ENCODE peak calls at places on chromosomes 3 and 15, in five cellular contexts. One of them, this sample, is unnamed.
A peak's percentile ranks its signal among the peaks of the same experiment; 100 is the strongest.

GRCh38 chr3:100260081-100260684 is 609 bp upstream of the TBC1D23 start:
- DNase-seq in psoas muscle: peak; percentile 67
- DNase-seq in HCT116: no peak
- DNase-seq in NT2/D1: peak; percentile 11
- DNase-seq in H9: peak; percentile 55
- DNase-seq in this sample: peak; percentile 63

GRCh38 chr15:46894644-46895043 is 822.7 kb upstream of the SEMA6D start:
- DNase-seq in psoas muscle: no peak
- DNase-seq in HCT116: no peak
- DNase-seq in H9: no peak
- DNase-seq in NT2/D1: no peak
- DNase-seq in this sample: no peak

GRCh38 chr3:71723452-71724170 is 1.6 kb downstream of the EIF4E3 start:
- DNase-seq in NT2/D1: no peak
- DNase-seq in psoas muscle: no peak
- DNase-seq in H9: no peak
- DNase-seq in HCT116: no peak
- DNase-seq in this sample: no peak

GRCh38 chr15:89971592-89971997 is 29.5 kb upstream of the ZNF710 start:
- DNase-seq in NT2/D1: peak; percentile 58
- DNase-seq in H9: peak; percentile 91
- DNase-seq in psoas muscle: peak; percentile 34
- DNase-seq in HCT116: peak; percentile 70
- DNase-seq in this sample: peak; percentile 89

GRCh38 chr15:73683257-73683623 is 943 bp upstream of the CD276 start:
- DNase-seq in psoas muscle: no peak
- DNase-seq in H9: no peak
- DNase-seq in HCT116: no peak
- DNase-seq in NT2/D1: no peak
- DNase-seq in this sample: no peak

GRCh38 chr3:150255416-150255815 is 152.7 kb upstream of the TSC22D2 start:
- DNase-seq in psoas muscle: peak; percentile 49
- DNase-seq in NT2/D1: no peak
- DNase-seq in H9: no peak
- DNase-seq in HCT116: no peak
- DNase-seq in this sample: no peak

GRCh38 chr3:56288258-56288657 is 180.0 kb downstream of the ERC2 start:
- DNase-seq in H9: no peak
- DNase-seq in HCT116: no peak
- DNase-seq in NT2/D1: no peak
- DNase-seq in psoas muscle: no peak
- DNase-seq in this sample: no peak

GRCh38 chr3:82978368-82978767 is 1216.9 kb upstream of the GBE1 start:
- DNase-seq in psoas muscle: no peak
- DNase-seq in HCT116: no peak
- DNase-seq in H9: no peak
- DNase-seq in NT2/D1: no peak
- DNase-seq in this sample: no peak

GRCh38 chr3:96354742-96355141 is 459.7 kb upstream of the EPHA6 start:
- DNase-seq in NT2/D1: no peak
- DNase-seq in psoas muscle: no peak
- DNase-seq in H9: no peak
- DNase-seq in HCT116: no peak
- DNase-seq in this sample: no peak

GRCh38 chr3:159280326-159280725 is 478.5 kb downstream of the MFSD1 start:
- DNase-seq in H9: no peak
- DNase-seq in NT2/D1: no peak
- DNase-seq in psoas muscle: no peak
- DNase-seq in HCT116: no peak
- DNase-seq in this sample: no peak

GRCh38 chr3:34837848-34838741 is 801.2 kb upstream of the ARPP21 start:
- DNase-seq in NT2/D1: no peak
- DNase-seq in H9: no peak
- DNase-seq in HCT116: no peak
- DNase-seq in psoas muscle: no peak
- DNase-seq in this sample: no peak

GRCh38 chr15:90201944-90202375 is 830 bp downstream of the SEMA4B start:
- DNase-seq in HCT116: no peak
- DNase-seq in NT2/D1: no peak
- DNase-seq in H9: no peak
- DNase-seq in psoas muscle: no peak
- DNase-seq in this sample: peak; percentile 19

GRCh38 chr15:61835476-61836106 is 224.7 kb downstream of the VPS13C start:
- DNase-seq in NT2/D1: peak; percentile 47
- DNase-seq in psoas muscle: peak; percentile 68
- DNase-seq in H9: peak; percentile 83
- DNase-seq in HCT116: peak; percentile 21
- DNase-seq in this sample: peak; percentile 67

GRCh38 chr3:183536238-183536880 is 19.1 kb downstream of the KLHL6 start:
- DNase-seq in psoas muscle: no peak
- DNase-seq in NT2/D1: no peak
- DNase-seq in H9: no peak
- DNase-seq in HCT116: no peak
- DNase-seq in this sample: no peak

GRCh38 chr3:60578936-60579335 is 672.3 kb downstream of the FHIT start:
- DNase-seq in psoas muscle: no peak
- DNase-seq in NT2/D1: no peak
- DNase-seq in H9: no peak
- DNase-seq in HCT116: no peak
- DNase-seq in this sample: no peak

GRCh38 chr3:188839187-188839695 is 332.5 kb upstream of the TPRG1 start:
- DNase-seq in psoas muscle: no peak
- DNase-seq in H9: no peak
- DNase-seq in NT2/D1: no peak
- DNase-seq in HCT116: no peak
- DNase-seq in this sample: no peak

GRCh38 chr3:14460342-14461005 is 58.1 kb downstream of the SLC6A6 start:
- DNase-seq in H9: no peak
- DNase-seq in NT2/D1: no peak
- DNase-seq in psoas muscle: peak; percentile 76
- DNase-seq in HCT116: no peak
- DNase-seq in this sample: no peak

GRCh38 chr3:125104639-125105038 is 48.8 kb upstream of the HEG1 start:
- DNase-seq in psoas muscle: no peak
- DNase-seq in HCT116: no peak
- DNase-seq in H9: no peak
- DNase-seq in NT2/D1: no peak
- DNase-seq in this sample: no peak

GRCh38 chr15:42152196-42152920 is 4.1 kb downstream of the PLA2G4F start:
- DNase-seq in HCT116: no peak
- DNase-seq in H9: no peak
- DNase-seq in NT2/D1: no peak
- DNase-seq in psoas muscle: peak; percentile 51
- DNase-seq in this sample: no peak

GRCh38 chr3:29280675-29281264 is at the start of gene RBMS3:
- DNase-seq in H9: peak; percentile 78
- DNase-seq in HCT116: peak; percentile 48
- DNase-seq in NT2/D1: peak; percentile 81
- DNase-seq in psoas muscle: peak; percentile 85
- DNase-seq in this sample: peak; percentile 97

GRCh38 chr15:43487271-43487895 is 5.6 kb downstream of the TP53BP1 start:
- DNase-seq in HCT116: no peak
- DNase-seq in H9: no peak
- DNase-seq in psoas muscle: no peak
- DNase-seq in NT2/D1: no peak
- DNase-seq in this sample: no peak

DNA sequence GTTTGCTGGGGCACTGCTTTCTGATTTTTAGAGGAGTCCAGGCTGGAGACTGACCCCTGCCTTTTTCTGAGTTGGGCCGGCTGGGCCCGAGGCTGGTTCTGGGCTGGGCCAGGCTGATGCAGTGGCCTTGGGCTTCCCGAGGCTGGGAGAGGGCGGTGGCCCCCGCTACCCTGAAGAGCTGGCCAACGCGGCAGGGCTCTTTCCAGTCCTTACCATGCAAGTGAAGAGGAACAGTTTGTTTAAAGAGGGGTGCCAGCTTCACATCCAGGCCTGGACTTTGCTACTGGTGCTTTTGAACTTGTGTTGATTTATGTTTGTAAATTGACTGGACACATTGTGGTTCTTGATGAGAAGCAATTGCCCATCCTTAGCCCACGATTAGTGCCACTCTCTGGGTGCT is 15.3 kb downstream of the IGF1R start:
- DNase-seq in HCT116: no peak
- DNase-seq in NT2/D1: no peak
- DNase-seq in psoas muscle: no peak
- DNase-seq in H9: no peak
- DNase-seq in this sample: no peak
- H3K4me1 ChIP-seq in HCT116: peaks cover 14% of the 10 kb centered on the region
- H3K4me1 ChIP-seq in NT2/D1: peaks cover 14% of the 10 kb centered on the region
- H3K4me1 ChIP-seq in psoas muscle: peaks cover 36% of the 10 kb centered on the region
- H3K4me1 ChIP-seq in H9: peaks cover 28% of the 10 kb centered on the region
- H3K4me1 ChIP-seq in this sample: peaks cover 12% of the 10 kb centered on the region

GRCh38 chr15:70017796-70018195 is 79.9 kb downstream of the TLE3 start:
- DNase-seq in H9: no peak
- DNase-seq in NT2/D1: no peak
- DNase-seq in psoas muscle: no peak
- DNase-seq in HCT116: no peak
- DNase-seq in this sample: no peak

GRCh38 chr15:70016511-70016994 is 81.2 kb downstream of the TLE3 start:
- DNase-seq in HCT116: no peak
- DNase-seq in H9: no peak
- DNase-seq in psoas muscle: no peak
- DNase-seq in NT2/D1: no peak
- DNase-seq in this sample: no peak

GRCh38 chr15:70017025-70017424 is 80.7 kb downstream of the TLE3 start:
- DNase-seq in NT2/D1: no peak
- DNase-seq in psoas muscle: no peak
- DNase-seq in H9: no peak
- DNase-seq in HCT116: no peak
- DNase-seq in this sample: no peak

GRCh38 chr15:70020229-70020628 is 77.5 kb downstream of the TLE3 start:
- DNase-seq in psoas muscle: no peak
- DNase-seq in H9: no peak
- DNase-seq in NT2/D1: no peak
- DNase-seq in HCT116: no peak
- DNase-seq in this sample: no peak

GRCh38 chr15:70018646-70019600 is 78.8 kb downstream of the TLE3 start:
- DNase-seq in NT2/D1: no peak
- DNase-seq in psoas muscle: no peak
- DNase-seq in H9: no peak
- DNase-seq in HCT116: no peak
- DNase-seq in this sample: no peak
- H3K4me1 ChIP-seq in NT2/D1: peaks cover 12% of the 10 kb centered on the region
- H3K4me1 ChIP-seq in psoas muscle: peaks cover 5% of the 10 kb centered on the region
- H3K4me1 ChIP-seq in H9: no peaks in the 10 kb centered on the region
- H3K4me1 ChIP-seq in HCT116: peaks cover 10% of the 10 kb centered on the region
- H3K4me1 ChIP-seq in this sample: no peaks in the 10 kb centered on the region

DNA sequence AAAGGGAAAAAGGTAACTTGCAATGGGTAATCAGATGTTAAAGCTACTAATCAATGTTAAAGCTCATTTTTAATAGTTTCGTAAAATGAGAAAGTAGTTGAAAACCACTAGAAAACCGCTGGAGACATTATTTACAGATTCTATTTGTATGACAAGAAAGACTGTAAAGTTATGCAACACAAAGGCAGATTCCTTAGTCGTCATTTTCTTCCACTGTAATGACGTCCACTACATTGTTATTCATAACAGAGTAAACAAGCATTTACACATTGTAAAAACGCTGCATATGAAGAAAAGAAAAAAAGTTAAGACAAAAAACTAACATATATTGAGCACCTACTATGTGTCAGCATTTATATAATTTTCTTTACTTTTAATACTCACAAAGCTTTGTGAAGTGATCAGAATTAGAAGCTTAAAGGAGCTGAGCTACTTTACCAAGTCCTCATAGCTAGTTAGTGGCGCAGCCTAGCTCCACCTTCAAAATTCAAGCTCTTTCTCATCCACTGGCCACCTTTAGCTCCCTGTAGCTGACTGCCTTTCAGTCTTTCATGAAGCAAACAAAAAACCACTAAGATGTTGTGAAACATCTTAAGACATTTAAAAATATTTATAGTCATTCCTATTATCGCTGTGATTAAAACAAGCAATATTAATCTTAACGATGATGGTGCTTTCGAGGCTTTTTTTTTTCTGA is 100.1 kb upstream of the CDIN1 start:
- DNase-seq in NT2/D1: no peak
- DNase-seq in H9: no peak
- DNase-seq in psoas muscle: no peak
- DNase-seq in HCT116: no peak
- DNase-seq in this sample: no peak
- H3K4me1 ChIP-seq in NT2/D1: no peaks in the 10 kb centered on the region
- H3K4me1 ChIP-seq in H9: no peaks in the 10 kb centered on the region
- H3K4me1 ChIP-seq in psoas muscle: no peaks in the 10 kb centered on the region
- H3K4me1 ChIP-seq in HCT116: no peaks in the 10 kb centered on the region
- H3K4me1 ChIP-seq in this sample: no peaks in the 10 kb centered on the region

GRCh38 chr3:13013151-13013561 is 60.1 kb downstream of the IQSEC1 start:
- DNase-seq in H9: no peak
- DNase-seq in NT2/D1: no peak
- DNase-seq in HCT116: no peak
- DNase-seq in psoas muscle: no peak
- DNase-seq in this sample: no peak
- H3K4me1 ChIP-seq in H9: peaks cover 3% of the 10 kb centered on the region
- H3K4me1 ChIP-seq in NT2/D1: peaks cover 36% of the 10 kb centered on the region
- H3K4me1 ChIP-seq in HCT116: peaks cover 18% of the 10 kb centered on the region
- H3K4me1 ChIP-seq in psoas muscle: peaks cover 8% of the 10 kb centered on the region
- H3K4me1 ChIP-seq in this sample: peaks cover 3% of the 10 kb centered on the region

GRCh38 chr15:100726070-100726420 is 123.7 kb downstream of the ASB7 start:
- DNase-seq in psoas muscle: no peak
- DNase-seq in HCT116: no peak
- DNase-seq in NT2/D1: no peak
- DNase-seq in H9: peak; percentile 5
- DNase-seq in this sample: no peak
- H3K4me1 ChIP-seq in psoas muscle: no peaks in the 10 kb centered on the region
- H3K4me1 ChIP-seq in HCT116: peaks cover 98% of the 10 kb centered on the region
- H3K4me1 ChIP-seq in NT2/D1: peaks cover 6% of the 10 kb centered on the region
- H3K4me1 ChIP-seq in H9: peaks cover 4% of the 10 kb centered on the region
- H3K4me1 ChIP-seq in this sample: no peaks in the 10 kb centered on the region

DNA sequence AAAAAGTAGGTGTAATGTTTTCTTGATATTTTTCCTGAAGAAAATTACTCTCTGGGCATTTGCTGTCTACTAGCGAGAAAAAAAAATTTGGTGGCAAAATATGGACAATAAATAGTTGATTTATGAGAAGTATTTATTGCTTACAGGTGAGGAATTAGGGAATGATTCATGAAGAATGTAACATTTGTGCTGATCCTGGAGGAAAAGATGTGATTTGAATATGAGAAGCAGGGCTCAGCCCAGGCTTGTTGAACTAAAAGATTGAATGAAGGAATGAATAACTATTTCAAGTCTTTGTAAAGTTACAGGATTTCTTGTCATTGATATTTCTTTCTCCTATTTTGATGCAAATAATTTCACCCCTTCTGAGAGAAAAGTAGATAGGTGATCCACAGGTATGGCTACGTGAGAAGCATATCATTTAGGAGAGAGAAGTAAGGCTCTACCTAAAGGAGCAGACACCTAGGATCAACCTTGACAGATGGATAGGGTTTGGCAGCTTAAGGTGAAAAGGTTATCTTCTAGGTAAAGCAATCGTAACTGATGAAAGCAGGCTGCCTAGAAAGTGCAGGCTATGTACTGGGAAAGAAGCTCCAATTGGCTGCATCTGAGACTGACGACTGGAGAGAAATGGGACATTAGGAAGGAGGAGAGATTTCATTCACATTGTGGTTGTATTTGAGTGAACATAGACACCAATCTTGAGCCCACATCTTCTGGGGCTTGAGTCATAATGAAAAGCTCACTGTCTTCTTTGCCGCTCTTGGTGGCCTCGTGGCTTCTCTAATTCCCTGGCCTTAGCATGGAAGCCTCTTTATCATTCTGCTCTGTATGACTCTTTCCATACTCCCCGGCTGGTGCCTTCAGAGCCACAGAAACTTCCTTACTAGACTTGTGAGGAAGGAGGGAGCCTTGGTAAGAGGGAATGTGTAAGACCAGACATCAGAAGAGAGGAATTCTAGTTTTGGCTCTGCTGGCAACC is 106.5 kb downstream of the P3H2 start:
- DNase-seq in HCT116: no peak
- DNase-seq in H9: no peak
- DNase-seq in psoas muscle: no peak
- DNase-seq in NT2/D1: no peak
- DNase-seq in this sample: no peak
- H3K4me1 ChIP-seq in HCT116: peaks cover 39% of the 10 kb centered on the region
- H3K4me1 ChIP-seq in H9: peaks cover 11% of the 10 kb centered on the region
- H3K4me1 ChIP-seq in psoas muscle: no peaks in the 10 kb centered on the region
- H3K4me1 ChIP-seq in NT2/D1: peaks cover 4% of the 10 kb centered on the region
- H3K4me1 ChIP-seq in this sample: peaks cover 7% of the 10 kb centered on the region

This sample was measured in mesendoderm.